ENCODE peak calls at places on chromosomes 4 and X, in nine cellular contexts. One of them, this sample, is unnamed.
A peak's percentile ranks its signal among the peaks of the same experiment; 100 is the strongest.

GRCh38 chr4:60794372-60794771 is 405.8 kb upstream of the ADGRL3 start:
- DNase-seq in ovary: no peak
- DNase-seq in H1: no peak
- DNase-seq in HepG2: no peak
- DNase-seq in sigmoid colon: no peak
- DNase-seq in K562: no peak
- DNase-seq in tibial nerve: no peak
- DNase-seq in A549: no peak
- DNase-seq in SK-N-SH: no peak
- DNase-seq in this sample: no peak

GRCh38 chr4:140037353-140038030 is 116.5 kb downstream of the MAML3 start:
- DNase-seq in SK-N-SH: no peak
- DNase-seq in HepG2: peak; percentile 77
- DNase-seq in sigmoid colon: no peak
- DNase-seq in H1: no peak
- DNase-seq in A549: peak; percentile 64
- DNase-seq in tibial nerve: no peak
- DNase-seq in K562: no peak
- DNase-seq in ovary: no peak
- DNase-seq in this sample: no peak

GRCh38 chr4:185589067-185589844 is 53.9 kb upstream of the PDLIM3 start:
- DNase-seq in K562: no peak
- DNase-seq in ovary: no peak
- DNase-seq in SK-N-SH: no peak
- DNase-seq in HepG2: no peak
- DNase-seq in A549: no peak
- DNase-seq in H1: no peak
- DNase-seq in sigmoid colon: no peak
- DNase-seq in tibial nerve: no peak
- DNase-seq in this sample: no peak

GRCh38 chr4:124768596-124768995 is 56.1 kb upstream of the ANKRD50 start:
- DNase-seq in H1: no peak
- DNase-seq in HepG2: no peak
- DNase-seq in tibial nerve: no peak
- DNase-seq in A549: no peak
- DNase-seq in sigmoid colon: no peak
- DNase-seq in ovary: no peak
- DNase-seq in K562: no peak
- DNase-seq in SK-N-SH: no peak
- DNase-seq in this sample: no peak

GRCh38 chr4:81648576-81649272 is 177.0 kb upstream of the RASGEF1B start:
- DNase-seq in H1: no peak
- DNase-seq in K562: no peak
- DNase-seq in tibial nerve: no peak
- DNase-seq in sigmoid colon: no peak
- DNase-seq in ovary: no peak
- DNase-seq in A549: no peak
- DNase-seq in HepG2: no peak
- DNase-seq in SK-N-SH: no peak
- DNase-seq in this sample: no peak

GRCh38 chr4:186844059-186844681 is 120.5 kb upstream of the FAT1 start:
- DNase-seq in HepG2: no peak
- DNase-seq in K562: peak; percentile 64
- DNase-seq in A549: no peak
- DNase-seq in SK-N-SH: no peak
- DNase-seq in H1: no peak
- DNase-seq in sigmoid colon: peak; percentile 70
- DNase-seq in tibial nerve: peak; percentile 27
- DNase-seq in ovary: no peak
- DNase-seq in this sample: no peak

GRCh38 chrX:151363316-151363715 is 33.7 kb upstream of the VMA21 start:
- DNase-seq in SK-N-SH: no peak
- DNase-seq in ovary: no peak
- DNase-seq in HepG2: no peak
- DNase-seq in K562: no peak
- DNase-seq in tibial nerve: no peak
- DNase-seq in H1: no peak
- DNase-seq in sigmoid colon: no peak
- DNase-seq in A549: no peak
- DNase-seq in this sample: no peak

GRCh38 chr4:186643501-186644315 is 79.9 kb downstream of the FAT1 start:
- DNase-seq in H1: no peak
- DNase-seq in HepG2: peak; percentile 94
- DNase-seq in A549: peak; percentile 32
- DNase-seq in K562: no peak
- DNase-seq in ovary: no peak
- DNase-seq in sigmoid colon: no peak
- DNase-seq in tibial nerve: no peak
- DNase-seq in SK-N-SH: no peak
- DNase-seq in this sample: no peak

GRCh38 chr4:37763164-37763444 is 63.4 kb upstream of the PGM2 start:
- DNase-seq in H1: no peak
- DNase-seq in A549: no peak
- DNase-seq in HepG2: no peak
- DNase-seq in sigmoid colon: no peak
- DNase-seq in SK-N-SH: no peak
- DNase-seq in K562: no peak
- DNase-seq in tibial nerve: no peak
- DNase-seq in ovary: no peak
- DNase-seq in this sample: no peak

GRCh38 chr4:141771889-141772830 is 135.8 kb downstream of the IL15 start:
- DNase-seq in K562: no peak
- DNase-seq in A549: no peak
- DNase-seq in HepG2: no peak
- DNase-seq in H1: no peak
- DNase-seq in tibial nerve: no peak
- DNase-seq in SK-N-SH: no peak
- DNase-seq in sigmoid colon: no peak
- DNase-seq in ovary: no peak
- DNase-seq in this sample: no peak

GRCh38 chr4:164136181-164136616 is 617.7 kb upstream of the SMIM31 start:
- DNase-seq in tibial nerve: no peak
- DNase-seq in SK-N-SH: no peak
- DNase-seq in sigmoid colon: no peak
- DNase-seq in HepG2: no peak
- DNase-seq in K562: peak; percentile 6
- DNase-seq in H1: no peak
- DNase-seq in ovary: no peak
- DNase-seq in A549: no peak
- DNase-seq in this sample: no peak

DNA sequence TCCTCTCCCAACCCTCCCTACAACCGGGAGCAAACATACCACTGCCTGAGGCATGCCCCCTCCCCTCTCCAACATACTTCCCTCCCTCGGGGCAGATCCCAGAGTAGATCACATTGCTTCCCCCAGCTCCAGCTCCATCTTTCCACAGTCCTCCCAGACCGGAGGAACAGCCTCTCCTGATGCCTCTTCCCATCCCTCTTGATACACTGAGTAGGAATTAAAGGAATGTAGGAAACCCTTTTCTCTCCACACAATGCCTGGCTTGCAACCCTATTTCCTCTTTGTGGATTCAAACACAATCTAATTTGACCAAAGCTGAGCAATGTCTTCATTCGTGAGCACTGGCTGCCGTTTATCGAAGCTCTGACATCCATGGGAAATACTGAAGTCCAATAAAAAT is 339.8 kb downstream of the BCOR start:
- DNase-seq in SK-N-SH: no peak
- DNase-seq in H1: no peak
- DNase-seq in ovary: no peak
- DNase-seq in sigmoid colon: no peak
- DNase-seq in tibial nerve: no peak
- DNase-seq in K562: no peak
- DNase-seq in HepG2: no peak
- DNase-seq in A549: no peak
- DNase-seq in this sample: no peak
- TF ChIP-seq EP300 in SK-N-SH: no peak
- TF ChIP-seq EP300 in H1: no peak
- TF ChIP-seq EP300 in ovary: no peak
- TF ChIP-seq EP300 in sigmoid colon: no peak
- TF ChIP-seq EP300 in tibial nerve: no peak
- TF ChIP-seq EP300 in K562: no peak
- TF ChIP-seq EP300 in HepG2: no peak
- TF ChIP-seq EP300 in A549: no peak
- TF ChIP-seq EP300 in this sample: no peak

GRCh38 chr4:75135068-75135825 is 202.3 kb downstream of the PARM1 start:
- DNase-seq in ovary: no peak
- DNase-seq in SK-N-SH: no peak
- DNase-seq in K562: no peak
- DNase-seq in sigmoid colon: no peak
- DNase-seq in A549: no peak
- DNase-seq in HepG2: no peak
- DNase-seq in H1: no peak
- DNase-seq in tibial nerve: no peak
- DNase-seq in this sample: no peak
- TF ChIP-seq EP300 in ovary: no peak
- TF ChIP-seq EP300 in SK-N-SH: no peak
- TF ChIP-seq EP300 in K562: no peak
- TF ChIP-seq EP300 in sigmoid colon: no peak
- TF ChIP-seq EP300 in A549: no peak
- TF ChIP-seq EP300 in HepG2: no peak
- TF ChIP-seq EP300 in H1: no peak
- TF ChIP-seq EP300 in tibial nerve: no peak
- TF ChIP-seq EP300 in this sample: no peak

GRCh38 chr4:180059216-180059881 is 2183.9 kb upstream of the TENM3 start:
- DNase-seq in A549: peak; percentile 0
- DNase-seq in HepG2: no peak
- DNase-seq in tibial nerve: no peak
- DNase-seq in ovary: no peak
- DNase-seq in H1: no peak
- DNase-seq in sigmoid colon: no peak
- DNase-seq in K562: peak; percentile 1
- DNase-seq in SK-N-SH: peak; percentile 31
- DNase-seq in this sample: no peak
- TF ChIP-seq EP300 in A549: no peak
- TF ChIP-seq EP300 in HepG2: no peak
- TF ChIP-seq EP300 in tibial nerve: no peak
- TF ChIP-seq EP300 in ovary: no peak
- TF ChIP-seq EP300 in H1: no peak
- TF ChIP-seq EP300 in sigmoid colon: no peak
- TF ChIP-seq EP300 in K562: no peak
- TF ChIP-seq EP300 in SK-N-SH: no peak
- TF ChIP-seq EP300 in this sample: no peak

GRCh38 chrX:39969099-39969825 is 128.5 kb downstream of the BCOR start:
- DNase-seq in A549: no peak
- DNase-seq in ovary: no peak
- DNase-seq in tibial nerve: no peak
- DNase-seq in H1: no peak
- DNase-seq in HepG2: no peak
- DNase-seq in sigmoid colon: no peak
- DNase-seq in K562: no peak
- DNase-seq in SK-N-SH: no peak
- DNase-seq in this sample: no peak
- TF ChIP-seq EP300 in A549: no peak
- TF ChIP-seq EP300 in ovary: no peak
- TF ChIP-seq EP300 in tibial nerve: no peak
- TF ChIP-seq EP300 in H1: no peak
- TF ChIP-seq EP300 in HepG2: no peak
- TF ChIP-seq EP300 in sigmoid colon: no peak
- TF ChIP-seq EP300 in K562: no peak
- TF ChIP-seq EP300 in SK-N-SH: no peak
- TF ChIP-seq EP300 in this sample: no peak

DNA sequence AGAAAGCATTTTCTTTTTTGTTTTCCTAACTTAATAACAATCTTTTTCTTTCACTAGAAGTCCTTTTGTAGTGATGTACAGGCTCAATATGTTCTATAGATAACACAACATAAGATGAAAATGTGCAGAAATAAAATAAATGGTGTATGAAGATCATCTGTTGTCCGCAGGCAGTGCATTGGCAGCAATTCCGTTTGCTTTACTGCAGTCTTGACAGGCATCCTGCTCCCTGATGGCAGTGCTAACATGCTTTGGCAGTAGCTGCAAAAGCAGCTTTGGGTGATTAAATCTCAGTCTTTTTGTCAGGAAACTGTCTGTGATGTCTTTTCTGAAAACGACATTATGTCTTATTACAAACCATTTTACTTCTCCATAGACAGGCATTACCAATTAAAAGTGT is 131.4 kb downstream of the TRAM1L1 start:
- DNase-seq in HepG2: no peak
- DNase-seq in SK-N-SH: peak; percentile 23
- DNase-seq in tibial nerve: no peak
- DNase-seq in H1: no peak
- DNase-seq in K562: no peak
- DNase-seq in ovary: no peak
- DNase-seq in A549: no peak
- DNase-seq in sigmoid colon: no peak
- DNase-seq in this sample: no peak
- TF ChIP-seq EP300 in HepG2: no peak
- TF ChIP-seq EP300 in SK-N-SH: peak; percentile 94
- TF ChIP-seq EP300 in tibial nerve: no peak
- TF ChIP-seq EP300 in H1: no peak
- TF ChIP-seq EP300 in K562: no peak
- TF ChIP-seq EP300 in ovary: no peak
- TF ChIP-seq EP300 in A549: no peak
- TF ChIP-seq EP300 in sigmoid colon: no peak
- TF ChIP-seq EP300 in this sample: no peak

This sample was measured in suprapubic skin.